ENCODE peak calls at places on chromosomes 12 and 14, in seven cellular contexts. V is mucosa of descending colon, Q is Caco-2, C is lower lobe of right lung, F is AG10803, Y is endothelial cell, O is pancreas. R is an unnamed sample.
A peak's percentile ranks its signal among the peaks of the same experiment; 100 is the strongest.

GRCh38 chr14:100534528-100535286 is 52.5 kb downstream of the BEGAIN start:
- DNase-seq in Y (no peak), V (peak; percentile 37), O (peak; percentile 77), F (no peak), Q (no peak), C (peak; percentile 37), R (no peak)

GRCh38 chr12:92136883-92137582 is 8.6 kb downstream of the BTG1 start:
- DNase-seq in V (no peak), Y (no peak), F (peak; percentile 86), C (no peak), O (no peak), Q (no peak), R (peak; percentile 32)

GRCh38 chr14:103204852-103205540 is 81.7 kb downstream of the TNFAIP2 start:
- DNase-seq in V (no peak), C (no peak), Y (no peak), O (no peak), Q (peak; percentile 28), F (peak; percentile 27), R (no peak)

GRCh38 chr14:94476018-94476417 is at the start of gene SERPINA9:
- DNase-seq in Q (no peak), F (no peak), O (no peak), C (no peak), V (no peak), Y (no peak), R (no peak)

GRCh38 chr14:45034730-45035129 is 49.2 kb upstream of the PRPF39 start:
- DNase-seq in V (no peak), C (no peak), O (no peak), Q (no peak), F (no peak), Y (no peak), R (no peak)

GRCh38 chr14:104141621-104142091 is 3.3 kb downstream of the KIF26A start:
- DNase-seq in F (no peak), Q (no peak), Y (no peak), V (peak; percentile 25), C (peak; percentile 43), O (no peak), R (no peak)

GRCh38 chr12:88432536-88433462 is 147.5 kb downstream of the KITLG start:
- DNase-seq in Q (no peak), O (no peak), F (peak; percentile 62), V (no peak), Y (no peak), C (no peak), R (no peak)

GRCh38 chr14:94089479-94089878 is 8.4 kb downstream of the IFI27L1 start:
- DNase-seq in Q (no peak), O (no peak), F (no peak), Y (no peak), C (no peak), V (no peak), R (no peak)

GRCh38 chr12:109729837-109730200 is 16.2 kb downstream of the FAM222A start:
- DNase-seq in C (peak; percentile 23), Q (no peak), V (peak; percentile 31), F (no peak), Y (no peak), O (no peak), R (no peak)

GRCh38 chr12:20525064-20525610 is 156.8 kb downstream of the PDE3A start:
- DNase-seq in F (no peak), C (no peak), V (no peak), O (no peak), Q (no peak), Y (no peak), R (no peak)

GRCh38 chr12:110600254-110600653 is 13.7 kb upstream of the TCTN1 start:
- DNase-seq in C (no peak), V (no peak), F (peak; percentile 75), Y (no peak), O (no peak), Q (peak; percentile 48), R (no peak)

GRCh38 chr12:43453761-43454160 is 98.2 kb downstream of the ADAMTS20 start:
- DNase-seq in F (no peak), C (no peak), V (no peak), O (no peak), Q (no peak), Y (no peak), R (no peak)

GRCh38 chr12:47507221-47507620 is 198.6 kb downstream of the RPAP3 start:
- DNase-seq in Q (no peak), C (no peak), Y (no peak), O (no peak), F (peak; percentile 26), V (no peak), R (no peak)

GRCh38 chr14:50619569-50620141 is 48.5 kb downstream of the SAV1 start:
- DNase-seq in Q (peak; percentile 25), O (no peak), C (no peak), F (peak; percentile 51), V (no peak), Y (no peak), R (no peak)

DNA sequence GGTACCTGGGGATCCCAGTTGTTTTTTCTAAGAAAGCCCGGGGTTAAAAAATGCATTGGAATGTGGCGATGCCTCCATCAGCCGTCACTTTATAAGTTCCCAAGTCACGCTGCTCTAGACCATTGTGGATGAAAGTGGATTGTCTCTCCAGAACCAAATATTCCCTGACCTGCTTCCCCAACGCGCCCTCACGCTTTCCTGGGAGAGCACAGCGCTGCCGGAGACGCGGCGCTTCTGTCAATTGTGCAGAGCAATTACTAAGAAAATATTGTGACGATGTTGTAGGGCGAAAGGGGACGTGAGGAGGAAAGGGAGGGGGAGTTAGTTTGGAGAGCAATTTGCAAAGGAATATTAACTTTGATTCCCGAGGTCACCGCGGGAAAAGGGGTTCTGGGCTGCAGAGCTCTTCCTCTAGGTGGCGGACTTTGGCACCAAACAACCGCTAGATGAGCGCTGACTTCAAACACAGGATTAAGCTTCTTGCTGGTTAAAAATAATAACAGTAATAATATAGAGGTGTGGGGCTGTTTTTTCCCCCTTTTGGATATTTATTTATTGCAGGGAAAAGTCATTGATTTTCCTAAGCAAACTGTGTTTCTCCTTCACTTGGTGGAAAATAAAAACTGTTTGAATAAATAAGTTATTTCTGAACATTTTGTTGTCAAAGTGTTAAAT is 9.6 kb upstream of the FOXG1 start:
- DNase-seq in O (no peak), Q (peak; percentile 18), C (no peak), F (peak; percentile 49), V (no peak), Y (peak; percentile 53), R (peak; percentile 40)
- TF ChIP-seq CTCF in O (peak; percentile 40), Q (peak; percentile 59), C (peak; percentile 39), F (peak; percentile 82), V (no peak), Y (peak; percentile 56), R (peak; percentile 64)

DNA sequence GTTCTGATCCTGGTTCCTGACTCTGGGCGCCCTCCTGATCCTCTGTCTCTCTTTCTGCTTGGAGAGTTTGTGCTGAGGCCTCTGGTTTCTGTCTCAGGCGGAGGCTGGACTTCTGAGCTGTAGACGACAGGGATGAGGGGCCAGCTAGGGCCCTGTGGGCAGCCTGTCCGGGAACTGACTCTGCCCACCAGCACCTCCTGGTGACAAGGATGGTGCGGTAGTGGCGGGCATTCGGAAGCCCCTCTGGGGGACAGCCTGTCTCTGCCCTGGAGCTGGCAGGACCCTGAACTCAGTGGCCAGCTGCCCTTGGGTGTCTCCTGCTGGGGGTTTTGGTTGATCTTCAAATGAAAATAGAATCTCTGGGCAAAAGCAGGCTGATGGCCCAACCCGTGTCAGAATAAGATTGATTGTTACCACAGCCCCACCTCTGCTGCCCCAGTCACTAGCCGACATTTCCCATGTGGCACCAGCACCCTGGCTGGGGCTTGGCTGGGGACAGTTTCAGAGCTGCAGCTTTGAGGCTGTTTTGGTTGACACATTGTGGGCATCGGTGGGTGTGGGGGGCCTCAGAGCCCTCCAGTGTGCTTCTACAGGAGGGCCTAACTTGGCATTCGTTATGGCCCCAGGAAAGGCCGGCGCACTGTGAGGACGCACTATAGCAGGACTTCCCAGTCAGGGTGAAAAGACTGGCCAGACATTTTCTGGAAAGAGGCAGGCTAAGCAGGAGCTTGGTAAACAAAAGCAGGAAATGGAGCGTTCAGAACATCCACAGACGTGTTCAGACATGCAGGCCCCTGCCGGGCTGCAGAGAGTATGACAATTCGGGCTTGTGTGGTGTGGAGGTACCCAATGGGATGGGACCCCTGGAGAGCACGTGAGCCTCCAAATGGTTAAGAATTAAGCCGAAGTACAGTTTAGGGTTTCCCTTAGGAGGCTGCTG is 16.1 kb downstream of the KRT80 start:
- DNase-seq in Y (peak; percentile 57), V (no peak), F (no peak), O (no peak), Q (no peak), C (no peak), R (no peak)
- TF ChIP-seq CTCF in Y (peak; percentile 45), V (no peak), F (peak; percentile 30), O (no peak), Q (no peak), C (peak; percentile 32), R (no peak)

DNA sequence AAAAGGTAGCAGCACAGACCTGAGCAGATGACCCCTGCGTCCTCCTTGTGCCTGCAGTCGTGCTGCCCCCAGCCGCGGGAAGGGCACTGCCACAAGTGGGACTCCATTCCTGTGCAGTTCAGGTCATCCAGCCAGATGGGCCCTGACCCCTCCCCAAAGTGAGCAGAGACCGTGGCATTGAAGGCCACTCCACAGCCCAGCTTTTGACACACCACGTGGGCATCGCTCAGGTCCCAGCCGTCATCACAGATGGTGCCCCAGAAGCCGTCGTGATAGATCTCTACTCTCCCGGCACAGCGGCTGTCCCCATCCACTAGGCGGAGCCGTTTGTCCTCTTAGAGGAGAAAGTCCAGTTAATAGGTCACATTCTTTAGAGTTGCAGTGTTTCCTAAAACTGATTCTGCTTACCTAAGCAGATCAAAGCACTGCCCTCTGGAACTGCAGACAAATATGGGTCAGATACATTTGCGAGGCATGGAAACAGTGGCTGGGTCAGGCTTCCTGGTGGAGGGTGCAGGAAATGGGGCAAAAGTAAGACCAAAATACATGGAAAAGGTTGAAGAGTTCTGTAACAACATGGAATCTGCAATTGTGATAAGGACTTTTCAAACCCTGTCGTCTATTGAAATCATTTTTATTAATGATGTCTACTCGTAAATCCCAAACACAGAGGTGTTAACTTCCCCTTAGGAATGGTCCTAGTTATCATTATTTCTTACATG is 69.4 kb downstream of the CD163L1 start:
- DNase-seq in F (peak; percentile 48), O (peak; percentile 41), V (no peak), Y (peak; percentile 53), Q (peak; percentile 85), C (peak; percentile 61), R (peak; percentile 69)
- TF ChIP-seq CTCF in F (peak; percentile 79), O (peak; percentile 36), V (no peak), Y (peak; percentile 22), Q (peak; percentile 96), C (peak; percentile 48), R (peak; percentile 65)

GRCh38 chr12:66708704-66709443 is 30.0 kb upstream of the GRIP1 start:
- DNase-seq in V (no peak), Q (no peak), F (peak; percentile 14), Y (no peak), O (no peak), C (no peak), R (no peak)
- TF ChIP-seq CTCF in V (no peak), Q (peak; percentile 43), F (peak; percentile 53), Y (peak; percentile 91), O (peak; percentile 24), C (peak; percentile 34), R (no peak)

DNA sequence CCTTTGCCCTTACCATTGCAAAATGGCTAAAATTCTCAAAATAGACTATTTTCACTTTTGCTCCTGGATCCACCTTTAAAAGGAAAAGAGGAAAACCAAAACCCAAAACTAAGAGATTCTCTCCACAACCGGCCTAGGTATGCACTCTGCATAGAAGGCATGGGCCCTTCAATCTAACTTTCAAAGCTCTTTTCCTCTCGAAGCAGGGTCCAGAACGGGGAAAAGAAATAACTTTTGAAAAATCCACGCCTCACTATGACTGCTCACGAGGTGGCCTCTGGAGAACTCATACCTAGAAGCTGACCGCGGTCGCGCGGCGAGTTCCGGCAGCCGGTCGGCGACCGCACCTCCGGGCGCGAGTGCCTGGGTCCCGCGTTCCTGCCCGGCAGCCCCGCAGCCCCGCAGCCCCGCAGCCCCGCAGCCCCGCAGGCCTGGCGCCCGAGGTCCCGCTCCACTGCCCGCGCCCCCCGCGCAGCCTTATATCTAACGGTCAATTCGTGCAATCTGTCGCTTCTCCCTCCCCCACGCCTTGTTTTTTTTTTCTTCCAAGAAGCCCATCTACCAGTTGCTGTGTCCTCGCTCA is 2.6 kb downstream of the OTX2 start:
- DNase-seq in V (no peak), F (no peak), Y (peak; percentile 21), C (no peak), Q (no peak), O (no peak), R (no peak)
- TF ChIP-seq CTCF in V (no peak), F (no peak), Y (no peak), C (no peak), Q (no peak), O (no peak), R (no peak)

R was measured in Calu3.